ENCODE peak calls at places on chromosomes 16 and 17, in five cellular contexts. T is NCI-H1105 treated with DMSO at 0.1 percent for 48 hours, Z is anterior cingulate cortex, Q is ELF-1, W is IMR-90. H is an unnamed sample.
A peak's percentile ranks its signal among the peaks of the same experiment; 100 is the strongest.

GRCh38 chr16:81720973-81721907 is 57.9 kb upstream of the PLCG2 start:
- DNase-seq in T (no peak), Z (no peak), Q (no peak), W (peak; percentile 61), H (no peak)

GRCh38 chr16:17544785-17545184 is 74.0 kb upstream of the XYLT1 start:
- DNase-seq in T (no peak), Z (no peak), Q (peak; percentile 10), W (no peak), H (no peak)

GRCh38 chr17:41512789-41513547 is 5.7 kb downstream of the KRT15 start:
- DNase-seq in T (peak; percentile 60), Z (no peak), Q (no peak), W (no peak), H (no peak)

GRCh38 chr16:70638814-70639792 is 7.3 kb upstream of the IL34 start:
- DNase-seq in T (no peak), Z (no peak), Q (peak; percentile 69), W (peak; percentile 87), H (no peak)

GRCh38 chr17:28086519-28086918 is 44.0 kb downstream of the NLK start:
- DNase-seq in T (no peak), Z (no peak), Q (no peak), W (peak; percentile 50), H (no peak)

GRCh38 chr17:64634217-64634616 is 27.9 kb downstream of the SMURF2 start:
- DNase-seq in T (no peak), Z (no peak), Q (no peak), W (no peak), H (no peak)

GRCh38 chr17:2051388-2052237 is 3.3 kb upstream of the HIC1 start:
- DNase-seq in T (no peak), Z (no peak), Q (no peak), W (no peak), H (no peak)

GRCh38 chr17:76485569-76485968 is 15.7 kb downstream of the RHBDF2 start:
- DNase-seq in T (no peak), Z (no peak), Q (no peak), W (no peak), H (no peak)

GRCh38 chr16:55534773-55535172 is 25.9 kb downstream of the LPCAT2 start:
- DNase-seq in T (no peak), Z (no peak), Q (no peak), W (no peak), H (no peak)

GRCh38 chr17:8124350-8125195 is 667 bp upstream of the HES7 start:
- DNase-seq in T (peak; percentile 23), Z (no peak), Q (peak; percentile 50), W (peak; percentile 36), H (no peak)

GRCh38 chr16:29915590-29916247 is 10.3 kb downstream of the KCTD13 start:
- DNase-seq in T (no peak), Z (no peak), Q (no peak), W (peak; percentile 70), H (no peak)

GRCh38 chr16:78778724-78779004 is 679.2 kb downstream of the WWOX start:
- DNase-seq in T (no peak), Z (no peak), Q (no peak), W (no peak), H (no peak)

GRCh38 chr17:15414502-15415348 is 52.7 kb downstream of the CDRT4 start:
- DNase-seq in T (no peak), Z (no peak), Q (peak; percentile 61), W (no peak), H (no peak)

GRCh38 chr16:35409503-35409902 is 1950.1 kb downstream of the TP53TG3F start:
- DNase-seq in T (no peak), Z (no peak), Q (no peak), W (no peak), H (no peak)

GRCh38 chr17:81376946-81377733 is 18.1 kb upstream of the BAHCC1 start:
- DNase-seq in T (no peak), Z (no peak), Q (no peak), W (no peak), H (no peak)

GRCh38 chr16:50371936-50372595 is 3.3 kb upstream of the BRD7 start:
- DNase-seq in T (no peak), Z (peak; percentile 10), Q (peak; percentile 56), W (no peak), H (no peak)

GRCh38 chr16:16021020-16021419 is 71.6 kb downstream of the ABCC1 start:
- DNase-seq in T (no peak), Z (no peak), Q (no peak), W (no peak), H (no peak)

GRCh38 chr16:78800535-78800934 is 701.1 kb downstream of the WWOX start:
- DNase-seq in T (no peak), Z (no peak), Q (no peak), W (no peak), H (no peak)

GRCh38 chr16:18039931-18040330 is 296.6 kb downstream of the NPIPA8 start:
- DNase-seq in T (no peak), Z (no peak), Q (no peak), W (no peak), H (no peak)

GRCh38 chr16:82605863-82606620 is 20.7 kb upstream of the CDH13 start:
- DNase-seq in T (no peak), Z (no peak), Q (peak; percentile 83), W (no peak), H (no peak)

GRCh38 chr16:23803591-23804123 is 32.1 kb upstream of the PRKCB start:
- DNase-seq in T (peak; percentile 16), Z (no peak), Q (peak; percentile 56), W (peak; percentile 8), H (peak; percentile 62)

GRCh38 chr17:61075988-61076387 is 323.7 kb upstream of the TBX2 start:
- DNase-seq in T (no peak), Z (no peak), Q (no peak), W (no peak), H (no peak)

GRCh38 chr16:81831722-81832126 is 52.6 kb downstream of the PLCG2 start:
- DNase-seq in T (no peak), Z (no peak), Q (no peak), W (no peak), H (peak; percentile 21)

GRCh38 chr16:15567823-15568222 is 75.1 kb downstream of the MARF1 start:
- DNase-seq in T (no peak), Z (no peak), Q (no peak), W (no peak), H (no peak)

GRCh38 chr17:81046770-81047359 is 11.9 kb downstream of the BAIAP2 start:
- DNase-seq in T (no peak), Z (no peak), Q (no peak), W (no peak), H (no peak)